ENCODE peak calls at places on chromosomes 5 and 9, in four cellular contexts. T, U, Q and Y are unnamed samples.

GRCh38 chr5:181235689-181236366 is 7.9 kb downstream of the RACK1 start:
- DNase-seq in T (no peak), U (no peak), Q (no peak), Y (no peak)

GRCh38 chr5:139644646-139645494 is 3.3 kb upstream of the CXXC5 start:
- DNase-seq in T (no peak), U (no peak), Q (no peak), Y (no peak)

GRCh38 chr5:17061973-17062470 is 125.9 kb upstream of the MYO10 start:
- DNase-seq in T (no peak), U (no peak), Q (peak), Y (no peak)

GRCh38 chr9:112765281-112765680 is 14.7 kb downstream of the SNX30 start:
- DNase-seq in T (no peak), U (no peak), Q (no peak), Y (no peak)

GRCh38 chr9:36407122-36407723 is 7.2 kb upstream of the RNF38 start:
- DNase-seq in T (peak), U (peak), Q (peak), Y (peak)

GRCh38 chr9:122835313-122835731 is 6.9 kb upstream of the PDCL start:
- DNase-seq in T (no peak), U (no peak), Q (peak), Y (no peak)

GRCh38 chr5:79976759-79977515 is 14.1 kb downstream of the MTX3 start:
- DNase-seq in T (no peak), U (no peak), Q (no peak), Y (no peak)

GRCh38 chr5:35263266-35263665 is 33.0 kb upstream of the PRLR start:
- DNase-seq in T (no peak), U (no peak), Q (no peak), Y (no peak)

GRCh38 chr9:97475079-97475478 is 26.4 kb upstream of the TMOD1 start:
- DNase-seq in T (no peak), U (no peak), Q (no peak), Y (no peak)

GRCh38 chr5:32390819-32391591 is 53.5 kb downstream of the ZFR start:
- DNase-seq in T (no peak), U (no peak), Q (no peak), Y (no peak)

GRCh38 chr9:83027153-83027867 is 35.6 kb downstream of the RASEF start:
- DNase-seq in T (no peak), U (no peak), Q (no peak), Y (no peak)

GRCh38 chr5:172529896-172530295 is 75.6 kb upstream of the SH3PXD2B start:
- DNase-seq in T (no peak), U (no peak), Q (peak), Y (no peak)

GRCh38 chr5:132195727-132196126 is 31.9 kb downstream of the P4HA2 start:
- DNase-seq in T (no peak), U (no peak), Q (no peak), Y (no peak)

GRCh38 chr5:150162142-150162513 is 4.5 kb upstream of the CDX1 start:
- DNase-seq in T (peak), U (no peak), Q (no peak), Y (no peak)

GRCh38 chr9:124213396-124213795 is 44.4 kb upstream of the NEK6 start:
- DNase-seq in T (no peak), U (no peak), Q (no peak), Y (no peak)

GRCh38 chr9:133664651-133665050 is 28.5 kb downstream of the DBH start:
- DNase-seq in T (no peak), U (no peak), Q (no peak), Y (no peak)

GRCh38 chr5:177490311-177490991 is 7.0 kb downstream of the PDLIM7 start:
- DNase-seq in T (no peak), U (no peak), Q (no peak), Y (no peak)

GRCh38 chr5:93454896-93455295 is 126.1 kb downstream of the NR2F1-AS1 start:
- DNase-seq in T (no peak), U (no peak), Q (no peak), Y (no peak)

GRCh38 chr5:14062178-14062577 is 81.0 kb upstream of the TRIO start:
- DNase-seq in T (no peak), U (no peak), Q (no peak), Y (no peak)

GRCh38 chr5:84764227-84764626 is 379.5 kb upstream of the EDIL3 start:
- DNase-seq in T (no peak), U (no peak), Q (no peak), Y (no peak)

GRCh38 chr5:173429489-173430150 is 101.4 kb upstream of the STC2 start:
- DNase-seq in T (no peak), U (no peak), Q (no peak), Y (no peak)

GRCh38 chr9:133647148-133647547 is 11.0 kb downstream of the DBH start:
- DNase-seq in T (no peak), U (no peak), Q (no peak), Y (no peak)

GRCh38 chr5:53917095-53917494 is 356.7 kb downstream of the NDUFS4 start:
- DNase-seq in T (no peak), U (no peak), Q (no peak), Y (no peak)

GRCh38 chr9:18526686-18527085 is 52.7 kb downstream of the ADAMTSL1 start:
- DNase-seq in T (no peak), U (no peak), Q (no peak), Y (no peak)

GRCh38 chr9:75937859-75938258 is 47.4 kb downstream of the PCSK5 start:
- DNase-seq in T (no peak), U (no peak), Q (no peak), Y (no peak)

GRCh38 chr9:94232428-94232827 is 26.7 kb upstream of the ZNF169 start:
- DNase-seq in T (no peak), U (no peak), Q (no peak), Y (no peak)

GRCh38 chr9:5892456-5893133 is 1.9 kb downstream of the MLANA start:
- DNase-seq in T (no peak), U (no peak), Q (no peak), Y (no peak)

GRCh38 chr9:101270325-101270701 is 114.5 kb downstream of the BAAT start:
- DNase-seq in T (no peak), U (no peak), Q (no peak), Y (peak)

GRCh38 chr5:154296525-154297159 is 106.1 kb downstream of the GALNT10 start:
- DNase-seq in T (peak), U (no peak), Q (no peak), Y (no peak)

GRCh38 chr9:127169507-127169883 is 47.1 kb upstream of the ANGPTL2 start:
- DNase-seq in T (no peak), U (no peak), Q (no peak), Y (no peak)

GRCh38 chr5:82111191-82111590 is 139.4 kb downstream of the ATG10 start:
- DNase-seq in T (no peak), U (no peak), Q (no peak), Y (no peak)

GRCh38 chr9:127083133-127083532 is 39.3 kb downstream of the ANGPTL2 start:
- DNase-seq in T (no peak), U (no peak), Q (no peak), Y (no peak)